ENCODE peak calls at places on chromosome 10, in six cellular contexts. E, X, R, M, G and P are unnamed samples.

GRCh38 chr10:103605359-103606156 is 112.1 kb downstream of the NEURL1 start:
- DNase-seq in E (peak; percentile 26), X (peak; percentile 66), R (peak; percentile 30), M (peak; percentile 64), G (peak; percentile 31), P (peak; percentile 81)

GRCh38 chr10:50501899-50502556 is 121.7 kb downstream of the SGMS1 start:
- DNase-seq in E (peak; percentile 83), X (peak; percentile 33), R (no peak), M (no peak), G (no peak), P (peak; percentile 21)

GRCh38 chr10:77582710-77583115 is 54.9 kb downstream of the KCNMA1 start:
- DNase-seq in E (no peak), X (no peak), R (no peak), M (peak; percentile 89), G (no peak), P (no peak)

GRCh38 chr10:3622845-3623621 is 162.0 kb downstream of the KLF6 start:
- DNase-seq in E (peak; percentile 23), X (no peak), R (no peak), M (peak; percentile 42), G (no peak), P (no peak)

GRCh38 chr10:12726971-12727831 is 274.3 kb downstream of the CCDC3 start:
- DNase-seq in E (no peak), X (no peak), R (no peak), M (no peak), G (no peak), P (no peak)

GRCh38 chr10:69696073-69696731 is 66.2 kb downstream of the FAM241B start:
- DNase-seq in E (peak; percentile 30), X (peak; percentile 72), R (peak; percentile 55), M (peak; percentile 91), G (peak; percentile 42), P (peak; percentile 33)

GRCh38 chr10:6069101-6069931 is 7.1 kb upstream of the IL2RA start:
- DNase-seq in E (peak; percentile 66), X (no peak), R (no peak), M (no peak), G (no peak), P (no peak)

GRCh38 chr10:18658301-18658991 is 785 bp upstream of the ARL5B start:
- DNase-seq in E (peak; percentile 39), X (no peak), R (peak; percentile 3), M (peak; percentile 16), G (no peak), P (peak; percentile 16)

GRCh38 chr10:70809011-70809611 is 6.6 kb upstream of the SGPL1 start:
- DNase-seq in E (no peak), X (no peak), R (no peak), M (no peak), G (no peak), P (no peak)

GRCh38 chr10:90787906-90788491 is 69.8 kb downstream of the HTR7 start:
- DNase-seq in E (peak; percentile 12), X (peak; percentile 79), R (peak; percentile 54), M (peak; percentile 30), G (peak; percentile 41), P (peak; percentile 23)

GRCh38 chr10:69662173-69662685 is 32.2 kb downstream of the FAM241B start:
- DNase-seq in E (no peak), X (no peak), R (no peak), M (no peak), G (no peak), P (no peak)

GRCh38 chr10:114648368-114648767 is 9.7 kb downstream of the ABLIM1 start:
- DNase-seq in E (no peak), X (no peak), R (no peak), M (peak; percentile 85), G (no peak), P (no peak)

GRCh38 chr10:50295367-50295766 is 44.1 kb upstream of the ASAH2 start:
- DNase-seq in E (no peak), X (no peak), R (no peak), M (no peak), G (no peak), P (no peak)

GRCh38 chr10:27247037-27247436 is 6.4 kb upstream of the ACBD5 start:
- DNase-seq in E (no peak), X (no peak), R (no peak), M (no peak), G (no peak), P (no peak)

GRCh38 chr10:88315746-88316145 is 267.4 kb downstream of the RNLS start:
- DNase-seq in E (no peak), X (no peak), R (no peak), M (no peak), G (no peak), P (no peak)

GRCh38 chr10:79046326-79046725 is 22.4 kb upstream of the ZMIZ1 start:
- DNase-seq in E (no peak), X (no peak), R (no peak), M (no peak), G (no peak), P (no peak)

GRCh38 chr10:34206078-34206477 is 609.0 kb downstream of the PARD3 start:
- DNase-seq in E (peak; percentile 81), X (no peak), R (no peak), M (no peak), G (no peak), P (no peak)

GRCh38 chr10:113073549-113074189 is 123.6 kb downstream of the TCF7L2 start:
- DNase-seq in E (no peak), X (peak; percentile 75), R (peak; percentile 65), M (peak; percentile 90), G (no peak), P (no peak)

GRCh38 chr10:103145860-103146466 is 47.1 kb downstream of the NT5C2 start:
- DNase-seq in E (no peak), X (no peak), R (no peak), M (peak; percentile 83), G (no peak), P (no peak)

GRCh38 chr10:3222068-3222467 is 49.5 kb upstream of the PITRM1 start:
- DNase-seq in E (no peak), X (peak; percentile 81), R (peak; percentile 34), M (no peak), G (no peak), P (no peak)

GRCh38 chr10:72319416-72320254 is 35.1 kb downstream of the DNAJB12 start:
- DNase-seq in E (peak; percentile 93), X (peak; percentile 90), R (peak; percentile 85), M (peak; percentile 73), G (peak; percentile 47), P (peak; percentile 92)
- TF ChIP-seq CTCF in E (no peak), X (no peak), R (no peak), M (peak; percentile 15), G (no peak), P (no peak)

DNA sequence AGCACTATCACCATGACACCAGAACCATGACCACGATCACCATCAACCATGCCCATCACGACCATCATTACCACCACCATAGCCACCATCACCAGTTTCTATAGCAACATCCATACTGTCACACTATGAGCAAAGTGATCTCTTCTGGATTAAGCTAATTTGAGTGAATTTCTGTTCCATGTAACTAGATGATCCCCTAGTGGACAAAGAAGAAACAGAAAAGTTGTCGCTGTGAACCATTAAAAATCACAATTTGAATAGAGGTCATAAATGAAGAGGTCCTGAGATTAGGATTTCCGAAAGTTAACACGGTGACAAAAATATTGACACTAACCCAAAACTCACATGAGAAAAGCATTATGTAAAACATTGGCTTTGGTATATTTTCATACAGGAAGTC is 77.6 kb downstream of the CLRN3 start:
- DNase-seq in E (peak; percentile 18), X (peak; percentile 25), R (no peak), M (no peak), G (no peak), P (no peak)
- TF ChIP-seq CTCF in E (peak; percentile 39), X (no peak), R (peak; percentile 46), M (peak; percentile 31), G (peak; percentile 50), P (no peak)

DNA sequence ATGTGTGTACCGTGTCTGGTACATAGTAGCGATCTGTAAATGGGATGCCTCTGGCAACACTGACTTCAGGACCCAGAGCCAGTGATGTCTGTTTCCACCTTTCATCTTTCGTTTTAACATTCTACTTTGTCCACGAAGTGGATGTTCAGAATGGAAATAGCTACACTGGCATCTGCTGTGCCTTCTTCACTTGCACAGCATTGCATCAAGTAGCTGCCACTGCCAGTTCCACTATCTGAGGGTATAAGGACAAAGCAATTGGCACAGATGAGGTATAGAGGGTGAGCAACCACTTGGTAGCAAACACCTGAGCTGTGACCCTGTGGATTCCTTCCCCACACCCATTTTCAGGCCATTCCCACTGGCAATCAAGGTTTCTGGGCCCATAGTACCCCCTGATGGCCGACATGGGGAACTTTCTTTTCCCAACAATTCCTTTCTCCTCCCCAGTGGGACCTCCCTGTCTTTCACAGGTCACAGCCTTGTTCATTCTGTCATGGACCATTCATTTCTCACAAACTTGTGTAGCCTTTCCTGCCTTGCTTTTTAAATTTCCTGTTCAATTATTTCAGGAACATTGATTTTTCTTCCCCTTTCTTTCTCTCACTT is 4.0 kb downstream of the ITGA8 start:
- DNase-seq in E (no peak), X (peak; percentile 47), R (peak; percentile 56), M (peak; percentile 11), G (no peak), P (no peak)
- TF ChIP-seq CTCF in E (peak; percentile 37), X (peak; percentile 82), R (peak; percentile 62), M (peak; percentile 80), G (peak; percentile 56), P (no peak)

DNA sequence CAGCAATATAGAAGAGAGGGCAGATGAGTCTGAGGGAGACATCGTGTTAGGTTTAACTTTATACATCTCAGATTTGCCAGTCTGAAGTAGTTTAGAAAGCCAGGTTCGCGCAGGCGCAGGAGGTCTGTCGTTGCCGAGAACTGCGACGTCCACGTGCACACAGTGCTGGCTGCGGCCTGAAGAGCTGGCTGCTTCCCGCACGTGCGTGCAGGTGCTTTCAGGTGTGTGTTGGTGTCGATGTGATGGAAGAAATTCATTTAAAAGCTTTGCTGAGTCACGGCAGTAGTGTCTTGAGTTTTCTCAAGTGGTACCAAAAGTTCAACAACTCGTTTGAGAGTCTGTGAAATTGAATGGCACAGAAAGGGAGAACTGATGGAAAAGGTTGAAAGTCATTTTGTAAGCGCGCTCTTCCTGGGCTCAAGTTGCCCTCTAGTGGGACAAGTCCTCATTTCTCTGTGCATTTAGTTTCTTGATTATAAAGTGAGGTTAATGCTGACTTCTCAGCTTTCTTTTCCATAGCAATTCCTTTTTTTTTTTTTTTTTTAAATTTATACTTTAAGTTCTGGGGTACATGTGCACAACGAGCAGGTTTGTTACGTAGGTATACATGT is 18.7 kb downstream of the WDR37 start:
- DNase-seq in E (no peak), X (peak; percentile 41), R (no peak), M (no peak), G (no peak), P (no peak)
- TF ChIP-seq CTCF in E (no peak), X (peak; percentile 55), R (peak; percentile 21), M (peak; percentile 41), G (peak; percentile 44), P (no peak)